ENCODE peak calls at places on chromosomes 2 and 18, in seven cellular contexts. G is BE2C; S is PC-3; R is Caco-2; Y is effector memory CD4-positive, alpha-beta T cell; K is NT2/D1; A is heart left ventricle. H is an unnamed sample.

GRCh38 chr2:112048887-112049286 is 6.2 kb upstream of the TMEM87B start:
- DNase-seq in G (no peak), S (peak; percentile 86), R (peak; percentile 51), Y (no peak), K (no peak), A (no peak), H (peak; percentile 71)

GRCh38 chr2:66872926-66873714 is 438.2 kb downstream of the MEIS1 start:
- DNase-seq in G (no peak), S (no peak), R (no peak), Y (no peak), K (no peak), A (no peak), H (no peak)

GRCh38 chr18:29313312-29313711 is 1136.4 kb upstream of the CDH2 start:
- DNase-seq in G (no peak), S (no peak), R (no peak), Y (no peak), K (no peak), A (no peak), H (no peak)

GRCh38 chr2:65349863-65350262 is 82.5 kb downstream of the SPRED2 start:
- DNase-seq in G (peak; percentile 89), S (peak; percentile 47), R (no peak), Y (no peak), K (no peak), A (peak; percentile 55), H (peak; percentile 93)

GRCh38 chr2:118223487-118224136 is 135.3 kb downstream of the INSIG2 start:
- DNase-seq in G (no peak), S (no peak), R (no peak), Y (no peak), K (no peak), A (no peak), H (no peak)

GRCh38 chr18:65988972-65989371 is 238.2 kb downstream of the CDH7 start:
- DNase-seq in G (no peak), S (no peak), R (no peak), Y (no peak), K (no peak), A (no peak), H (peak; percentile 86)

GRCh38 chr2:188810591-188810990 is 163.6 kb upstream of the COL3A1 start:
- DNase-seq in G (no peak), S (no peak), R (no peak), Y (no peak), K (no peak), A (no peak), H (no peak)

GRCh38 chr2:58046335-58046584 is 346 bp upstream of the VRK2 start:
- DNase-seq in G (no peak), S (no peak), R (no peak), Y (no peak), K (no peak), A (no peak), H (no peak)

GRCh38 chr2:120402508-120402907 is 56.6 kb downstream of the INHBB start:
- DNase-seq in G (no peak), S (no peak), R (no peak), Y (no peak), K (no peak), A (no peak), H (no peak)

GRCh38 chr18:35876243-35876642 is 96.2 kb upstream of the RMP24 start:
- DNase-seq in G (no peak), S (no peak), R (no peak), Y (no peak), K (no peak), A (no peak), H (no peak)

GRCh38 chr2:180625006-180625844 is 355.2 kb upstream of the UBE2E3 start:
- DNase-seq in G (no peak), S (peak; percentile 61), R (no peak), Y (no peak), K (no peak), A (no peak), H (no peak)

GRCh38 chr2:54551123-54551756 is 95.1 kb downstream of the SPTBN1 start:
- DNase-seq in G (no peak), S (no peak), R (peak; percentile 63), Y (no peak), K (no peak), A (no peak), H (no peak)
- H3K4me1 ChIP-seq in G (peaks cover 4% of the 10 kb centered on the region), S (peaks cover 31% of the 10 kb centered on the region), R (peaks cover 67% of the 10 kb centered on the region), Y (no peaks in the 10 kb centered on the region), K (no peaks in the 10 kb centered on the region), A (peaks cover 96% of the 10 kb centered on the region), H (no peaks in the 10 kb centered on the region)

GRCh38 chr2:176614049-176614448 is 344.8 kb downstream of the MTX2 start:
- DNase-seq in G (peak; percentile 23), S (no peak), R (no peak), Y (no peak), K (no peak), A (no peak), H (no peak)
- H3K27me3 ChIP-seq in G (no peaks in the 10 kb centered on the region), S (no peaks in the 10 kb centered on the region), R (no peaks in the 10 kb centered on the region), Y (no peaks in the 10 kb centered on the region), K (no peaks in the 10 kb centered on the region), A (no peaks in the 10 kb centered on the region), H (peaks cover 22% of the 10 kb centered on the region)

DNA sequence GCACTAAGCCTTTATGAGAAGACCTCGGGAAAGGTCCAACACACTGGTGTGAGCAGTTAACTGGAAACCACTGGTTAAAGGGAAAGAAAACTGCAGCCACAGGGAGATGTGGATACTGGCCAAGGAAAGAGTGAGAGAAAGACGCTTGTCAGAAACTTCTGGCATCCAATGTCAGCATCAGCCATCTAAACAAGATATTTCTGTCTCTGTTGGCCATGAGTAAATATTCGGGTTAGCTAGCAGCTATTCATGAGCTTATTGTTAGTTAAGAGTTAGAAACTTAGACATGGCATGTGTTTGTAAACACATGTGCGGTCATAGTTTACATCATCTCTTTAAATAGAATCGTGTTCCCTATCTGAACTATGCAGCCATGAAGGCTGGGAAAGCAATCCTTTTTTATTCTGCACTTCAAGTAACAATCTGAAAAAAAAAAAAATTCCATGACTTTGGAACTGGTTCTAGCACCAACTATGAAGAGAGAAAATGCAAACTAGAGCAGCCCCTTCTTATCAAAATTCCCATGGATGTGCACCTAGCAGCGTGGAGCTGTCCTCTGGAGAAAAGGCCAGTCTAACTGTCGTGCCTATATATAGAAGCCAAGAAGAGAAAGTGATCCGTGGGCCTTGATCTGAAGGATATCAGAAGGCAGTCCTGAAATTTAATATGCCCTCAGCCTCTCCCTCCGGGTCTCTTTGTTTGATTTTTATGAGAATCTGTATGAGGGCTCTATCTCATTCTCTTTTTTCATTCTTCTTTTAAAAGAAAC is 84.0 kb upstream of the RFX8 start:
- DNase-seq in G (no peak), S (peak; percentile 22), R (no peak), Y (no peak), K (no peak), A (peak; percentile 32), H (no peak)
- H3K4me3 ChIP-seq in G (no peak overlapping the region), S (no peak overlapping the region), R (no peak overlapping the region), Y (no peak overlapping the region), K (no peak overlapping the region), A (peak overlapping the region; percentile 20), H (no peak overlapping the region)

DNA sequence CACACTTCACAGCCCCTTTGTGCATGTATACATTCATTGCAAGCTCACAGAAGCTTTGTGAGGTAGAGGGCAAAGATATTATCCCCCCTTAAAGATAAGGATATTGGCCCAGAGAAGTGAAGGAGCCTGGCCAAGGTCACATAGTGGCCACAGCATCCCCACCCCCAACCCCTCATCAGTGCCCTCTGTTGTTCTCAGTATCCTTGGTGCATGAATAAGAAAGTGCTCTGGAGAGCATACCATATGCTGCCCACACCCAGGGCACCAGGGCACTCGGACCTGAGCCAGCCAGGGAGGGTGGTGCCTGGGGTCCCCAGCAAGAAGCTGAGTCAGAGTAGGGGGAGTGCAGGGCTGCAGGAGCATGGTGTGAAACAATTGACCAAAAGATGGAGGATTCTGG is 3.3 kb downstream of the DYSF start:
- DNase-seq in G (no peak), S (no peak), R (no peak), Y (no peak), K (no peak), A (no peak), H (no peak)
- H3K4me1 ChIP-seq in G (no peaks in the 10 kb centered on the region), S (peaks cover 37% of the 10 kb centered on the region), R (peaks cover 18% of the 10 kb centered on the region), Y (peaks cover 10% of the 10 kb centered on the region), K (peaks cover 13% of the 10 kb centered on the region), A (peaks cover 90% of the 10 kb centered on the region), H (no peaks in the 10 kb centered on the region)

DNA sequence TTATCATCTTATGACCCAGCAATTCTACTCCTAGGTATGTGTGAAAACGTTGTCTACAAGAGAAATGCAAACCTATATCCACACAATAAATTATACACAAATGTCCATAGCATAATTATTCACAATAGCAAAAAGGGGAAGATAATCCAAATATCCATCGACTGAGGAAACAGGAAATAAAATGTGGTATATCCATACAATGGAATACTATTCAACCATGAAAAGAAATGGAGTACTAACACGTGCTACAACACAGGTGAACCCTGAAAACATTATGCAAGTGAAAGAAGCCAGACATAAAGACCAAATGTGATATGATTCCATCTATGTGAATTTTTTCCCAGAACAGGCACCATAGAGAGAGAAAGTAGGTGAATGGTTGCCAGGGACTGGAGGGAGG is 72.1 kb downstream of the ACOXL start:
- DNase-seq in G (no peak), S (no peak), R (no peak), Y (no peak), K (no peak), A (no peak), H (no peak)
- H3K27me3 ChIP-seq in G (no peaks in the 10 kb centered on the region), S (no peaks in the 10 kb centered on the region), R (no peaks in the 10 kb centered on the region), Y (no peaks in the 10 kb centered on the region), K (no peaks in the 10 kb centered on the region), A (no peaks in the 10 kb centered on the region), H (no peaks in the 10 kb centered on the region)

DNA sequence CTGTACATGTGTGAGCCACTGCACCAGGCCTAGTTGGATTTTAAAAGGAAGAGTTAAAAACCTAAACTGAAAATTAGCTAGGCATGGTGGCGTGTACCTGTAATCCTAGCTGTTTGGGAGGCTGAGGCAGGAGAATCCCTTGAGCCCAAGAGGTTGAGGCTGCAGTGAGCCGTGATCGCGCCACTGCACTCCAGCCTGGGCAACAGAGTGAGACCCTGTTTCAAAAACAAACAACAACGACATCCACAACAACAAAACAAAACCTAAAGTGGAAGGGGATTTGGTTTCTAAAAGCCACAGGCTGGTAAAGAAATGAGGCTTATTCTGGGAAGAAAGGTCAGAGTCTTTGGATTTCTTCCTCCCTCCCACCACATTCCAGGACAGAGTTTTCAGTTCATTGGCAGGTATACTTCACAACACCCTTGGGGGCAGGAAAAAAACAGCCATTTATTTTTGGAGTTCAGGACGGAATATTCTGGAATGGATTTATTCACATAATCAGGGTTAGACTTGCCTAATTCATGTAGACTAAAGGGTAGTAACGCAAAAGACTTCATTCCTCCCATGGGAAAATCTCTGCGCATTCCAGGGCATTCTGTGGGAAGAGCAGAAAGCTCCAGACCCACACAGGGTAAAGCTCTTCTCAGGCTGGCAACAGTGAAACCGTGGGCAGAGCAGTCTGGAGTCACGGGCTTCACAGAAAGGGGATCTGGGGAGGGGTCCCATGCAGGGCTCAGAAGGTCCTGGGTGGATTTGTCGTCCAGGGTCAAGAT is 34.9 kb downstream of the TEX44 start:
- DNase-seq in G (no peak), S (no peak), R (no peak), Y (no peak), K (no peak), A (no peak), H (no peak)
- H3K4me3 ChIP-seq in G (no peak overlapping the region), S (no peak overlapping the region), R (no peak overlapping the region), Y (no peak overlapping the region), K (no peak overlapping the region), A (peak overlapping the region; percentile 18), H (no peak overlapping the region)

DNA sequence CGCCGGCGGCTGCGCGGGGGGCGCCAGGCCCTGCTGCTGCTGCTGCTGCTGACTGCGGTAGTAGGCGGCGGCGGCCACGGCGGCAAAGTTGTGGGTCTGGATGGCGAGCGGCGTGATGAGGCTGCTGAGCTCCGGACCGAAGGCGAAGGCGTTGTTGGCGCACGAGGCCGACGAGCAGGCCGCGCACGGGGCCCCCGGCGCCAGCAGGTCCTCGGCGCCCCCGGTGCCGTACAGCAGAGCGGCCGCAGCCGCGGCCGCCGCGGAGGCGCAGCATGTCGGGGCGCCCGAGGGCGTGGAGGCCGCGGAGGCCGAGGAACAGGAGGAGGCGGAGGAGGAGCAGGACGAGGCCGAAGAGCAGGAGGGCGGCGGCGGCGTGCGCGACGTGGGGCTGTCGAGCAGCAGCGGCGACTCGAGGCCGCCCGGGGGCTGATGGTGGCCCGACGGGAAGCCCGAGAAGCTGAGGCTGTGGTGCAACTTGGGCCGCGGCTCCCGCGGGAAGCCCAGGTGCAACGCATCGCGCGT is 1.8 kb downstream of the ZFP36L2 start:
- DNase-seq in G (peak; percentile 54), S (peak; percentile 13), R (peak; percentile 61), Y (peak; percentile 20), K (no peak), A (no peak), H (no peak)
- H3K4me1 ChIP-seq in G (peaks cover 7% of the 10 kb centered on the region), S (peaks cover 48% of the 10 kb centered on the region), R (peaks cover 38% of the 10 kb centered on the region), Y (peaks cover 30% of the 10 kb centered on the region), K (peaks cover 5% of the 10 kb centered on the region), A (peaks cover 51% of the 10 kb centered on the region), H (peaks cover 44% of the 10 kb centered on the region)